ENCODE peak calls at places on chromosomes 1 and 21, in five cellular contexts. C is NCI-H1436 treated with DMSO at 0.1 percent for 48 hours, R is adrenal gland, M is thoracic aorta, N is breast epithelium. I is an unnamed sample.

GRCh38 chr1:170732262-170732595 is 68.3 kb downstream of the PRRX1 start:
- DNase-seq in C (no peak), R (no peak), M (no peak), N (no peak), I (no peak)

GRCh38 chr1:201584510-201584991 is 45.6 kb downstream of the NAV1 start:
- DNase-seq in C (no peak), R (no peak), M (no peak), N (no peak), I (no peak)

GRCh38 chr1:10753279-10753678 is 43.2 kb downstream of the CASZ1 start:
- DNase-seq in C (no peak), R (no peak), M (no peak), N (no peak), I (no peak)

GRCh38 chr21:45152265-45152746 is 77.9 kb downstream of the ADARB1 start:
- DNase-seq in C (no peak), R (no peak), M (no peak), N (peak; percentile 16), I (no peak)

GRCh38 chr1:43520100-43520828 is 10.4 kb upstream of the PTPRF start:
- DNase-seq in C (no peak), R (no peak), M (no peak), N (no peak), I (no peak)

GRCh38 chr1:217026506-217026905 is 303.3 kb upstream of the ESRRG start:
- DNase-seq in C (no peak), R (no peak), M (no peak), N (no peak), I (no peak)

GRCh38 chr1:153194331-153195050 is 8.7 kb upstream of the LELP1 start:
- DNase-seq in C (no peak), R (no peak), M (no peak), N (no peak), I (no peak)

GRCh38 chr21:42199488-42200463 is 19.2 kb upstream of the ABCG1 start:
- DNase-seq in C (no peak), R (no peak), M (no peak), N (no peak), I (no peak)

GRCh38 chr1:5509664-5510452 is 482.4 kb downstream of the NPHP4 start:
- DNase-seq in C (no peak), R (peak; percentile 33), M (no peak), N (no peak), I (peak; percentile 35)

I was measured in NT2/D1.